ENCODE peak calls at places on chromosomes 2 and 18, in seven cellular contexts. E is progenitor cell of endocrine pancreas; L is ovary; C is H9; X is activated CD8-positive, alpha-beta T cell treated with anti-CD3 and anti-CD28 coated beads for 36 hours; N is neural crest cell; H is heart right ventricle. A is an unnamed sample.

GRCh38 chr2:159897720-159898119 is 99.7 kb upstream of the CD302 start:
- DNase-seq in N (no peak), E (no peak), L (no peak), C (no peak), X (no peak), H (no peak), A (no peak)

GRCh38 chr18:53883771-53884170 is 340.7 kb downstream of the MBD2 start:
- DNase-seq in N (no peak), E (no peak), L (no peak), H (no peak), C (no peak), X (no peak), A (no peak)

GRCh38 chr2:150903461-150903860 is 358.2 kb downstream of the RBM43 start:
- DNase-seq in H (no peak), E (no peak), L (no peak), X (no peak), C (no peak), N (no peak), A (no peak)

GRCh38 chr18:40019797-40020392 is 1935.1 kb upstream of the PIK3C3 start:
- DNase-seq in L (no peak), E (no peak), X (no peak), N (no peak), H (no peak), C (peak), A (no peak)

GRCh38 chr2:216316743-216317142 is 55.5 kb downstream of the MARCHF4 start:
- DNase-seq in L (no peak), H (no peak), C (no peak), X (no peak), N (no peak), E (no peak), A (no peak)

GRCh38 chr2:102251849-102252203 is 59.5 kb upstream of the IL1RL1 start:
- DNase-seq in E (no peak), H (no peak), X (no peak), C (no peak), N (no peak), L (no peak), A (no peak)

GRCh38 chr2:20916604-20917286 is 93.8 kb upstream of the LDAH start:
- DNase-seq in E (no peak), N (no peak), L (no peak), C (peak), X (no peak), H (no peak), A (no peak)

GRCh38 chr2:109208071-109208950 is 79.3 kb downstream of the SH3RF3 start:
- DNase-seq in C (no peak), H (no peak), L (no peak), X (no peak), N (no peak), E (no peak), A (no peak)

GRCh38 chr18:4639628-4640310 is 184.7 kb upstream of the DLGAP1 start:
- DNase-seq in N (no peak), L (no peak), C (no peak), X (no peak), E (no peak), H (no peak), A (no peak)

GRCh38 chr2:218284106-218284811 is 8.0 kb downstream of the TMBIM1 start:
- DNase-seq in E (no peak), H (no peak), X (peak), C (no peak), N (no peak), L (no peak), A (no peak)

GRCh38 chr2:55992465-55992864 is 68.9 kb upstream of the EFEMP1 start:
- DNase-seq in E (no peak), X (no peak), C (no peak), N (no peak), L (no peak), H (peak), A (no peak)

GRCh38 chr2:102703748-102704147 is 58.1 kb upstream of the TMEM182 start:
- DNase-seq in C (no peak), X (peak), E (no peak), N (no peak), L (no peak), H (no peak), A (peak)

GRCh38 chr2:106039634-106040033 is 154.5 kb downstream of the UXS1 start:
- DNase-seq in C (no peak), E (no peak), X (no peak), L (no peak), H (no peak), N (no peak), A (no peak)

GRCh38 chr2:157413342-157414035 is 30.4 kb downstream of the CYTIP start:
- DNase-seq in C (no peak), X (peak), H (no peak), L (no peak), E (no peak), N (no peak), A (no peak)

GRCh38 chr2:40412456-40412855 is 39.4 kb downstream of the SLC8A1 start:
- DNase-seq in L (no peak), X (no peak), N (no peak), C (no peak), H (no peak), E (no peak), A (no peak)

GRCh38 chr18:21096760-21097159 is 14.9 kb downstream of the ROCK1 start:
- DNase-seq in L (no peak), H (no peak), N (no peak), C (no peak), E (no peak), X (no peak), A (no peak)

GRCh38 chr18:34370704-34371405 is 146.1 kb upstream of the NOL4 start:
- DNase-seq in L (no peak), E (no peak), C (no peak), N (no peak), H (no peak), X (no peak), A (no peak)

GRCh38 chr2:20623741-20624155 is 27.1 kb downstream of the HS1BP3 start:
- DNase-seq in L (no peak), E (no peak), H (no peak), C (no peak), X (no peak), N (no peak), A (no peak)

GRCh38 chr2:148108377-148108776 is 87.5 kb downstream of the MBD5 start:
- DNase-seq in C (no peak), X (no peak), N (no peak), E (no peak), H (no peak), L (no peak), A (no peak)

GRCh38 chr2:121828281-121828731 is 72.9 kb downstream of the TSN start:
- DNase-seq in L (no peak), E (no peak), C (no peak), N (no peak), X (no peak), H (no peak), A (no peak)

GRCh38 chr2:40213616-40214015 is 238.3 kb downstream of the SLC8A1 start:
- DNase-seq in H (no peak), X (no peak), L (no peak), C (no peak), E (no peak), N (no peak), A (no peak)

GRCh38 chr18:31241425-31241824 is 76.5 kb upstream of the DSG1 start:
- DNase-seq in L (no peak), N (no peak), C (no peak), H (no peak), E (no peak), X (no peak), A (no peak)

GRCh38 chr2:45184606-45185005 is 175.4 kb upstream of the SIX2 start:
- DNase-seq in X (no peak), N (no peak), L (no peak), H (no peak), E (no peak), C (no peak), A (no peak)

GRCh38 chr18:36419913-36420531 is 122.5 kb downstream of the FHOD3 start:
- DNase-seq in C (no peak), X (peak), N (no peak), L (no peak), H (no peak), E (no peak), A (no peak)

GRCh38 chr18:48611785-48612480 is 73.1 kb downstream of the CTIF start:
- DNase-seq in N (no peak), L (no peak), X (no peak), C (no peak), E (no peak), H (no peak), A (no peak)

GRCh38 chr2:227415538-227416424 is 28.0 kb upstream of the SCYGR1 start:
- DNase-seq in X (peak), N (no peak), L (no peak), H (peak), E (no peak), C (no peak), A (no peak)

GRCh38 chr2:149488719-149489440 is 98.7 kb downstream of the MMADHC start:
- DNase-seq in N (no peak), E (no peak), H (no peak), C (no peak), L (no peak), X (no peak), A (no peak)

GRCh38 chr2:131112477-131113027 is 7.4 kb downstream of the PLEKHB2 start:
- DNase-seq in L (no peak), E (no peak), N (no peak), C (no peak), X (no peak), H (no peak), A (no peak)

GRCh38 chr2:97656129-97656755 is 7.6 kb downstream of the ACTR1B start:
- DNase-seq in N (no peak), H (no peak), X (no peak), C (no peak), L (no peak), E (no peak), A (no peak)

GRCh38 chr2:239192456-239192855 is 208.4 kb downstream of the HDAC4 start:
- DNase-seq in L (peak), N (no peak), H (peak), X (no peak), E (no peak), C (peak), A (no peak)

GRCh38 chr2:42185200-42185921 is 16.2 kb downstream of the EML4 start:
- DNase-seq in X (no peak), L (no peak), H (no peak), E (no peak), N (no peak), C (no peak), A (no peak)

GRCh38 chr18:24176727-24177416 is 38.0 kb downstream of the CABYR start:
- DNase-seq in C (peak), L (peak), X (peak), N (peak), E (peak), H (peak), A (peak)

GRCh38 chr2:13682878-13683277 is 949.6 kb upstream of the LRATD1 start:
- DNase-seq in C (no peak), H (no peak), E (no peak), X (no peak), N (no peak), L (no peak), A (no peak)

GRCh38 chr2:60440761-60441160 is 112.7 kb downstream of the BCL11A start:
- DNase-seq in E (no peak), L (no peak), N (no peak), H (no peak), C (no peak), X (no peak), A (no peak)

GRCh38 chr2:127175821-127176354 is 44.2 kb downstream of the CYP27C1 start:
- DNase-seq in C (no peak), E (no peak), L (no peak), N (no peak), X (no peak), H (no peak), A (no peak)

GRCh38 chr2:127174977-127175376 is 45.1 kb downstream of the CYP27C1 start:
- DNase-seq in C (no peak), L (peak), H (no peak), N (no peak), X (no peak), E (no peak), A (no peak)

GRCh38 chr2:127175406-127175805 is 44.7 kb downstream of the CYP27C1 start:
- DNase-seq in C (no peak), L (peak), H (peak), X (no peak), E (no peak), N (no peak), A (no peak)

GRCh38 chr2:127173073-127173472 is 47.0 kb downstream of the CYP27C1 start:
- DNase-seq in E (no peak), N (no peak), C (no peak), X (no peak), H (peak), L (no peak), A (no peak)

DNA sequence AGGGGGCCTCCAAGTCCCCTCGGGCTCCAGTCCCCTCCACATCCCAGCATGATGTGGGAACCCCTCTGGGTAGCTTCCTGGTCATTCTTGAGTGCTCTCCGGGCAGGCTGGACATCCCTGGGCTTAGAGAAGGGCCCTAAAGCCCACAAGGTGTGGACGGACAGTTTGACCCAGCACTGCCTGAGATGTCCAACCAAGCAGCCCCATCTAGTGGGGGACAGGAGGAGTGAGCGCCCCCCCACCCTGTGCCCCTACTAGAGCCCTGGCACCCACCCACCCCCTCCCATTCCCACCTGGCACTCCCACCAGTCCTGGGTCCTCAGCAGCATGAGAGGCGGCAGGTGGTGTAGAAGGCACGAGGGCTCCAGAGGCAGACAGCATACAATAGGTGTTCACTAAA is 45.9 kb downstream of the CYP27C1 start:
- DNase-seq in N (no peak), H (peak), E (no peak), X (peak), L (peak), C (no peak), A (peak)
- TF ChIP-seq CTCF in N (peak), H (peak), E (peak), X (peak), L (no peak), C (peak), A (peak)

GRCh38 chr18:64037812-64038414 is 68.0 kb downstream of the SERPINB8 start:
- DNase-seq in C (no peak), X (no peak), L (no peak), H (no peak), N (no peak), E (no peak), A (no peak)
- TF ChIP-seq CTCF in C (peak), X (peak), L (no peak), H (peak), N (peak), E (peak), A (peak)

DNA sequence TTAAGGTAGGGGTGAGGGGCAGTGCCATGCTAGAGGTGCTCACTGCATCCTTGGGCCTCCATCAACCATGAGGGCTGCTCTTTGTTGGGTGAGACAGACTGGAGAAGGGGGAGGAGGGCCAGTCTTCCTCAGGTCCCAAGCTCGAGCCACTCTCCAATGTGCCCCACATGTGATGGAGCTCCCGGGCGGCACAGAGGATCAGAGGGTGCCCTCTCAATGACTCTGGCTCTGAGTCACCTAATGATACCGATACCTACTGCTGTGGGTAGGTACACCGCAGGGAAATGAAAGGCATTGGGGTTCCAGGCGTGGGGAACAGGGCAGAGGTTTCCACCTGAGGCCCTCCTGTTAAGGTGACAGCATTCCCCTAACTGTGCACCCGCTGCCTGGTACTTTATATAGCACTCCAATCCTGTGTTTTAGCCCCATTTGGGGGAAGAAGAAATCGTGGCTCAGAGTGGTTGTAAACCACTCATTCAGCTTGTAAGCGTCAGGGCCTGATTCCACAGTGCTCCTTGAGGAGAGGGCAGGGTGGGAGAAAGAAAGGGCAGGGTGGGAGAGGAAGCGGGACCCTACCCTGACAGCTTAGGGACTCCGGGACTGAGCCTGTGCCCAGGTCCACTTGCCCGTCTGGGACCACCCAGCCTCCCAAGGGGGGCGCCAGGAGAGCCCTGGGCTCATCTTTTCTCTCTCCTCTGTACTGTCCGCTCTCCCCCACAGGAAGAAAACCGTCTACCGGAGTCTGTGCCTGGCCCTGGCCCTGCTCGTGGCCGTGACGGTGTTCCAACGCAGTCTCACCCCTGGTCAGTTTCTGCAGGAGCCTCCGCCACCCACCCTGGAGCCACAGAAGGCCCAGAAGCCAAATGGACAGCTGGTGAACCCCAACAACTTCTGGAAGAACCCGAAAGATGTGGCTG is 1.8 kb downstream of the B3GNT7 start:
- DNase-seq in L (no peak), N (no peak), C (no peak), X (peak), E (no peak), H (no peak), A (no peak)
- TF ChIP-seq CTCF in L (no peak), N (no peak), C (no peak), X (no peak), E (no peak), H (no peak), A (no peak)

GRCh38 chr18:7173216-7173615 is 55.6 kb upstream of the LAMA1 start:
- DNase-seq in H (no peak), N (no peak), C (no peak), L (no peak), E (no peak), X (no peak), A (no peak)

GRCh38 chr18:7172611-7173010 is 55.0 kb upstream of the LAMA1 start:
- DNase-seq in C (no peak), E (no peak), L (no peak), H (no peak), X (no peak), N (no peak), A (no peak)

GRCh38 chr18:7174359-7175107 is 56.4 kb upstream of the LRRC30 start:
- DNase-seq in E (no peak), L (no peak), N (no peak), H (no peak), X (no peak), C (peak), A (peak)

DNA sequence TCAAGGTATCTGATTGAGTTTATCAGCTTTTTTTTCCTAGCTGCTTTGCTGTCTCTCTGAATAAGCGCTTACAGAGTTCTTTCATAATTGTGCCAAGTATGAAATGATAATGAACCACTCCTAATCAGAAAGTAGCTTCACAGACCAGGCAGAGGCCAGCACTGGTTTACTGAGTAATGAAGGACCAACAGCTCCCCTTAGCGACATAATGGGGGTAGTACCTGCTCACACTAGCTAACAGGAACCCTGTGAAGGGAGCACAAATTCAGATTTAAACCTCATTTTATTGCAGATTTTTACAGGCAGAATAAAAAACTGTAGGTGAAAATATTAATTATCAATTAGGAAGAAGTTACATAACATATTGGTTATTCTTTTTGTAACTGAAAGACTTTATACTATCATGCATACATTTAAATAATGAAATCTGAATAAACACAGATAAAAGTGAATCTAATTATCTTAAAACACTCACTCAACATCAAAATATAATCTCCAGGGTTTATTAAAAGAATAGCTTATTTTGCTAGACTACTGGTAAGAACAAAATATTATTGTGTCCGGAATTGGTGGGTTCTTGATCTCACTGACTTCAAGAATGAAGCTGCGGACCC is 53.7 kb upstream of the LRRC30 start:
- DNase-seq in C (no peak), L (peak), E (peak), N (peak), X (peak), H (peak), A (peak)
- TF ChIP-seq CTCF in C (peak), L (peak), E (peak), N (peak), X (peak), H (peak), A (peak)

GRCh38 chr2:117960231-117960630 is 53.6 kb downstream of the CCDC93 start:
- DNase-seq in C (no peak), E (no peak), L (no peak), X (no peak), H (no peak), N (no peak), A (no peak)

GRCh38 chr2:117957616-117958015 is 56.3 kb downstream of the CCDC93 start:
- DNase-seq in H (no peak), X (no peak), L (no peak), E (no peak), N (no peak), C (no peak), A (no peak)

GRCh38 chr2:117958186-117958585 is 55.7 kb downstream of the CCDC93 start:
- DNase-seq in H (no peak), E (no peak), L (no peak), N (no peak), X (no peak), C (no peak), A (no peak)

GRCh38 chr2:117952237-117952636 is 61.6 kb downstream of the CCDC93 start:
- DNase-seq in N (no peak), H (no peak), E (no peak), C (no peak), X (no peak), L (no peak), A (no peak)

DNA sequence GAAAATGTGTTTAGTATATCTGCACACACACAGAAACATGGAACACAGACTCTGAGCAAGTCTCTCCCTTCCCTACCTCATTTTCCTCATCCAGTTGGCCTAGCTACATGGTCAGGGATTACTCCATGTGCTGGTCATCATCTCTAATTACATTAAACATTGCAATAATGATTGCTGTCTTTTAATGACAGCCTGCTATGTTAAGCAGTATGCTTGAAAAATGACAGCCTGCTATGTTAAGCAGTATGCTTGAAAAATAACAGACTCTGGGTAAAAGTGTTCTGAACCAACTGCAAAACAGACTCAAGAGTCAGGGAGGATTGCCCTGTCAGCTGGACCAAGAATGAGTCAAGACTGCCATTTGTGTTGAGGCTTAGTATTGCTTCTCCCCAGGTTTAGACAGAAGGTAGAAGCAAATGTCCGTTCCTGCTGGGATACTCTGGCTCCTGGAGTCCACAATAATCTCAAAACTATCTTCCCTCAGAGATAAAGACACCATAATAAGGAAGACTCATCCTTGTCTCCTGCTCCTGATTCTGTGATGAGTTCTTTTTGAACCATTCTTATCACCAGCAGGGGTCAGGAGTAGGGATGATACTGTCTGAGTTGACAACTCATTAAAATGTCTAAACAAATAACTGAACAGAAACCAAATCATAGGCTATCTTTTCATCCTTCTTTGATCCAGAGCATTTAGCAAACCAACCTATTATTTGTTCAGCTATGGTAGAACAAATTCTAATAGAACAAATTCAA is 57.7 kb downstream of the CCDC93 start:
- DNase-seq in N (no peak), C (no peak), E (no peak), X (no peak), H (no peak), L (no peak), A (no peak)
- TF ChIP-seq CTCF in N (peak), C (peak), E (no peak), X (no peak), H (peak), L (no peak), A (no peak)

GRCh38 chr2:68646303-68646702 is 2.9 kb downstream of the PROKR1 start:
- DNase-seq in C (no peak), E (no peak), X (no peak), H (no peak), N (no peak), L (no peak), A (no peak)
- TF ChIP-seq CTCF in C (peak), E (no peak), X (no peak), H (peak), N (no peak), L (no peak), A (no peak)